ENCODE peak calls at places on chromosomes 16 and 17, in nine cellular contexts. One of them, this sample, is unnamed.

GRCh38 chr16:52518884-52519283 is 28.1 kb downstream of the TOX3 start:
- DNase-seq in RWPE1: no peak
- DNase-seq in effector CD4-positive, alpha-beta T cell: no peak
- DNase-seq in HFF-Myc: no peak
- DNase-seq in upper lobe of right lung: no peak
- DNase-seq in tibial artery: no peak
- DNase-seq in H4: no peak
- DNase-seq in naive B cell: no peak
- DNase-seq in amygdala: no peak
- DNase-seq in this sample: no peak

GRCh38 chr16:69187387-69187890 is 475 bp downstream of the SNTB2 start:
- DNase-seq in HFF-Myc: no peak
- DNase-seq in amygdala: peak; percentile 36
- DNase-seq in H4: no peak
- DNase-seq in tibial artery: peak; percentile 51
- DNase-seq in naive B cell: peak; percentile 41
- DNase-seq in RWPE1: peak; percentile 40
- DNase-seq in upper lobe of right lung: peak; percentile 85
- DNase-seq in effector CD4-positive, alpha-beta T cell: peak; percentile 12
- DNase-seq in this sample: peak; percentile 79

GRCh38 chr17:16639438-16639837 is 14.2 kb downstream of the ZNF624 start:
- DNase-seq in tibial artery: no peak
- DNase-seq in amygdala: no peak
- DNase-seq in HFF-Myc: no peak
- DNase-seq in H4: no peak
- DNase-seq in effector CD4-positive, alpha-beta T cell: no peak
- DNase-seq in naive B cell: no peak
- DNase-seq in RWPE1: no peak
- DNase-seq in upper lobe of right lung: no peak
- DNase-seq in this sample: no peak

GRCh38 chr16:88453621-88454314 is 688 bp downstream of the ZFPM1 start:
- DNase-seq in tibial artery: no peak
- DNase-seq in effector CD4-positive, alpha-beta T cell: no peak
- DNase-seq in H4: no peak
- DNase-seq in amygdala: no peak
- DNase-seq in naive B cell: no peak
- DNase-seq in HFF-Myc: no peak
- DNase-seq in RWPE1: peak; percentile 30
- DNase-seq in upper lobe of right lung: no peak
- DNase-seq in this sample: peak; percentile 75

GRCh38 chr16:65538945-65539344 is 417.1 kb upstream of the CDH11 start:
- DNase-seq in RWPE1: no peak
- DNase-seq in HFF-Myc: no peak
- DNase-seq in effector CD4-positive, alpha-beta T cell: no peak
- DNase-seq in H4: no peak
- DNase-seq in tibial artery: no peak
- DNase-seq in upper lobe of right lung: no peak
- DNase-seq in naive B cell: no peak
- DNase-seq in amygdala: no peak
- DNase-seq in this sample: no peak

GRCh38 chr16:997440-998051 is 16.0 kb downstream of the SOX8 start:
- DNase-seq in tibial artery: peak; percentile 35
- DNase-seq in H4: peak; percentile 65
- DNase-seq in naive B cell: no peak
- DNase-seq in effector CD4-positive, alpha-beta T cell: peak; percentile 41
- DNase-seq in HFF-Myc: no peak
- DNase-seq in RWPE1: peak; percentile 80
- DNase-seq in amygdala: peak; percentile 5
- DNase-seq in upper lobe of right lung: no peak
- DNase-seq in this sample: peak; percentile 78

GRCh38 chr17:2190014-2190413 is 113.6 kb downstream of the SMG6 start:
- DNase-seq in effector CD4-positive, alpha-beta T cell: no peak
- DNase-seq in RWPE1: no peak
- DNase-seq in naive B cell: no peak
- DNase-seq in tibial artery: peak; percentile 54
- DNase-seq in amygdala: no peak
- DNase-seq in H4: no peak
- DNase-seq in HFF-Myc: no peak
- DNase-seq in upper lobe of right lung: no peak
- DNase-seq in this sample: no peak

GRCh38 chr16:68275611-68276191 is 11.4 kb downstream of the SLC7A6 start:
- DNase-seq in tibial artery: no peak
- DNase-seq in naive B cell: no peak
- DNase-seq in HFF-Myc: no peak
- DNase-seq in effector CD4-positive, alpha-beta T cell: peak; percentile 49
- DNase-seq in amygdala: no peak
- DNase-seq in upper lobe of right lung: no peak
- DNase-seq in RWPE1: peak; percentile 46
- DNase-seq in H4: no peak
- DNase-seq in this sample: no peak

GRCh38 chr16:85185281-85185680 is 73.0 kb upstream of the CIBAR2 start:
- DNase-seq in naive B cell: no peak
- DNase-seq in effector CD4-positive, alpha-beta T cell: no peak
- DNase-seq in upper lobe of right lung: no peak
- DNase-seq in H4: no peak
- DNase-seq in amygdala: no peak
- DNase-seq in HFF-Myc: no peak
- DNase-seq in RWPE1: no peak
- DNase-seq in tibial artery: no peak
- DNase-seq in this sample: no peak

GRCh38 chr16:76483510-76483909 is 206.3 kb downstream of the CNTNAP4 start:
- DNase-seq in H4: no peak
- DNase-seq in tibial artery: no peak
- DNase-seq in upper lobe of right lung: no peak
- DNase-seq in amygdala: peak; percentile 23
- DNase-seq in RWPE1: no peak
- DNase-seq in naive B cell: no peak
- DNase-seq in effector CD4-positive, alpha-beta T cell: no peak
- DNase-seq in HFF-Myc: no peak
- DNase-seq in this sample: no peak

GRCh38 chr17:19248923-19249574 is 11.9 kb downstream of the EPN2 start:
- DNase-seq in H4: peak; percentile 41
- DNase-seq in RWPE1: no peak
- DNase-seq in amygdala: peak; percentile 30
- DNase-seq in upper lobe of right lung: peak; percentile 67
- DNase-seq in HFF-Myc: peak; percentile 33
- DNase-seq in tibial artery: peak; percentile 60
- DNase-seq in effector CD4-positive, alpha-beta T cell: no peak
- DNase-seq in naive B cell: no peak
- DNase-seq in this sample: no peak

GRCh38 chr16:85428168-85428898 is 184.8 kb upstream of the GSE1 start:
- DNase-seq in H4: peak; percentile 49
- DNase-seq in effector CD4-positive, alpha-beta T cell: peak; percentile 36
- DNase-seq in upper lobe of right lung: peak; percentile 73
- DNase-seq in HFF-Myc: no peak
- DNase-seq in naive B cell: peak; percentile 25
- DNase-seq in amygdala: no peak
- DNase-seq in RWPE1: no peak
- DNase-seq in tibial artery: peak; percentile 23
- DNase-seq in this sample: peak; percentile 70

GRCh38 chr17:80379348-80379747 is 35.6 kb upstream of the ENDOV start:
- DNase-seq in naive B cell: no peak
- DNase-seq in HFF-Myc: no peak
- DNase-seq in RWPE1: no peak
- DNase-seq in amygdala: no peak
- DNase-seq in H4: no peak
- DNase-seq in effector CD4-positive, alpha-beta T cell: no peak
- DNase-seq in upper lobe of right lung: no peak
- DNase-seq in tibial artery: no peak
- DNase-seq in this sample: no peak

GRCh38 chr16:68396481-68396880 is 51.8 kb downstream of the SMPD3 start:
- DNase-seq in HFF-Myc: no peak
- DNase-seq in effector CD4-positive, alpha-beta T cell: peak; percentile 33
- DNase-seq in H4: peak; percentile 31
- DNase-seq in naive B cell: no peak
- DNase-seq in upper lobe of right lung: no peak
- DNase-seq in tibial artery: no peak
- DNase-seq in amygdala: no peak
- DNase-seq in RWPE1: peak; percentile 54
- DNase-seq in this sample: no peak

GRCh38 chr17:63698381-63698885 is 1.5 kb downstream of the LIMD2 start:
- DNase-seq in H4: no peak
- DNase-seq in amygdala: no peak
- DNase-seq in HFF-Myc: no peak
- DNase-seq in effector CD4-positive, alpha-beta T cell: peak; percentile 11
- DNase-seq in RWPE1: no peak
- DNase-seq in upper lobe of right lung: no peak
- DNase-seq in tibial artery: no peak
- DNase-seq in naive B cell: no peak
- DNase-seq in this sample: no peak

GRCh38 chr16:79651363-79651762 is 50.8 kb upstream of the MAF start:
- DNase-seq in tibial artery: peak; percentile 75
- DNase-seq in RWPE1: peak; percentile 71
- DNase-seq in upper lobe of right lung: no peak
- DNase-seq in H4: peak; percentile 66
- DNase-seq in HFF-Myc: no peak
- DNase-seq in amygdala: peak; percentile 6
- DNase-seq in naive B cell: no peak
- DNase-seq in effector CD4-positive, alpha-beta T cell: no peak
- DNase-seq in this sample: no peak

GRCh38 chr17:18959071-18959844 is 7.3 kb downstream of the SLC5A10 start:
- DNase-seq in effector CD4-positive, alpha-beta T cell: no peak
- DNase-seq in amygdala: no peak
- DNase-seq in H4: no peak
- DNase-seq in upper lobe of right lung: no peak
- DNase-seq in RWPE1: no peak
- DNase-seq in tibial artery: no peak
- DNase-seq in HFF-Myc: no peak
- DNase-seq in naive B cell: no peak
- DNase-seq in this sample: no peak

GRCh38 chr16:30884760-30885159 is 9.1 kb downstream of the BCL7C start:
- DNase-seq in upper lobe of right lung: no peak
- DNase-seq in amygdala: no peak
- DNase-seq in H4: no peak
- DNase-seq in effector CD4-positive, alpha-beta T cell: no peak
- DNase-seq in tibial artery: no peak
- DNase-seq in RWPE1: no peak
- DNase-seq in naive B cell: no peak
- DNase-seq in HFF-Myc: no peak
- DNase-seq in this sample: no peak

GRCh38 chr17:700504-701094 is 14.0 kb downstream of the VPS53 start:
- DNase-seq in tibial artery: no peak
- DNase-seq in HFF-Myc: no peak
- DNase-seq in amygdala: no peak
- DNase-seq in upper lobe of right lung: no peak
- DNase-seq in effector CD4-positive, alpha-beta T cell: peak; percentile 7
- DNase-seq in H4: peak; percentile 41
- DNase-seq in RWPE1: peak; percentile 50
- DNase-seq in naive B cell: peak; percentile 31
- DNase-seq in this sample: no peak

GRCh38 chr16:88809068-88809675 is 2.6 kb downstream of the APRT start:
- DNase-seq in naive B cell: no peak
- DNase-seq in effector CD4-positive, alpha-beta T cell: no peak
- DNase-seq in upper lobe of right lung: peak; percentile 56
- DNase-seq in RWPE1: peak; percentile 24
- DNase-seq in H4: no peak
- DNase-seq in amygdala: no peak
- DNase-seq in tibial artery: no peak
- DNase-seq in HFF-Myc: no peak
- DNase-seq in this sample: peak; percentile 73

GRCh38 chr17:4908301-4908700 is 5.4 kb upstream of the CHRNE start:
- DNase-seq in HFF-Myc: no peak
- DNase-seq in tibial artery: no peak
- DNase-seq in amygdala: no peak
- DNase-seq in naive B cell: no peak
- DNase-seq in effector CD4-positive, alpha-beta T cell: no peak
- DNase-seq in upper lobe of right lung: no peak
- DNase-seq in RWPE1: peak; percentile 46
- DNase-seq in H4: no peak
- DNase-seq in this sample: no peak

GRCh38 chr16:88335150-88335685 is 47.5 kb upstream of the ZNF469 start:
- DNase-seq in H4: no peak
- DNase-seq in naive B cell: no peak
- DNase-seq in effector CD4-positive, alpha-beta T cell: no peak
- DNase-seq in upper lobe of right lung: no peak
- DNase-seq in RWPE1: no peak
- DNase-seq in tibial artery: no peak
- DNase-seq in amygdala: no peak
- DNase-seq in HFF-Myc: no peak
- DNase-seq in this sample: no peak

GRCh38 chr16:82071421-82071820 is 36.4 kb downstream of the HSD17B2 start:
- DNase-seq in naive B cell: no peak
- DNase-seq in RWPE1: no peak
- DNase-seq in tibial artery: no peak
- DNase-seq in amygdala: no peak
- DNase-seq in effector CD4-positive, alpha-beta T cell: no peak
- DNase-seq in H4: peak; percentile 8
- DNase-seq in HFF-Myc: no peak
- DNase-seq in upper lobe of right lung: no peak
- DNase-seq in this sample: no peak

GRCh38 chr17:82690786-82691489 is 7.6 kb downstream of the RAB40B start:
- DNase-seq in upper lobe of right lung: no peak
- DNase-seq in HFF-Myc: no peak
- DNase-seq in tibial artery: no peak
- DNase-seq in effector CD4-positive, alpha-beta T cell: no peak
- DNase-seq in amygdala: peak; percentile 25
- DNase-seq in H4: no peak
- DNase-seq in RWPE1: no peak
- DNase-seq in naive B cell: no peak
- DNase-seq in this sample: no peak